ENCODE peak calls at places on chromosomes 7 and 10, in six cellular contexts. B, O, K, P, N and X are unnamed samples.

GRCh38 chr7:42347616-42348015 is 110.6 kb upstream of the GLI3 start:
- DNase-seq in B (no peak), O (no peak), K (no peak), P (no peak), N (no peak), X (no peak)

GRCh38 chr10:18571780-18572179 is 79.6 kb downstream of the NSUN6 start:
- DNase-seq in B (no peak), O (no peak), K (no peak), P (no peak), N (no peak), X (no peak)

GRCh38 chr7:143382791-143383641 is 1.9 kb downstream of the ZYX start:
- DNase-seq in B (no peak), O (no peak), K (no peak), P (no peak), N (no peak), X (peak; percentile 33)

GRCh38 chr10:79379512-79380124 is 32.3 kb downstream of the PPIF start:
- DNase-seq in B (no peak), O (no peak), K (no peak), P (no peak), N (no peak), X (peak; percentile 67)

GRCh38 chr10:6737080-6737641 is 157.1 kb upstream of the PRKCQ start:
- DNase-seq in B (peak; percentile 60), O (no peak), K (no peak), P (peak; percentile 67), N (no peak), X (no peak)

GRCh38 chr7:84049034-84049433 is 145.6 kb downstream of the SEMA3A start:
- DNase-seq in B (no peak), O (no peak), K (no peak), P (no peak), N (no peak), X (no peak)

GRCh38 chr7:47478926-47479791 is 102.8 kb downstream of the TNS3 start:
- DNase-seq in B (no peak), O (no peak), K (no peak), P (no peak), N (no peak), X (no peak)

GRCh38 chr7:137652721-137653120 is 194.1 kb downstream of the DGKI start:
- DNase-seq in B (peak; percentile 59), O (no peak), K (no peak), P (no peak), N (no peak), X (no peak)

GRCh38 chr10:34918896-34919295 is 103.8 kb upstream of the PARD3 start:
- DNase-seq in B (no peak), O (no peak), K (no peak), P (no peak), N (no peak), X (no peak)

GRCh38 chr7:157502701-157503111 is 165.9 kb downstream of the DNAJB6 start:
- DNase-seq in B (no peak), O (no peak), K (peak; percentile 53), P (no peak), N (peak; percentile 20), X (no peak)

GRCh38 chr10:21891439-21891838 is 112.1 kb downstream of the DNAJC1 start:
- DNase-seq in B (no peak), O (no peak), K (no peak), P (no peak), N (no peak), X (no peak)

GRCh38 chr7:154583454-154583853 is 419.5 kb downstream of the PAXIP1 start:
- DNase-seq in B (no peak), O (no peak), K (no peak), P (no peak), N (no peak), X (no peak)

GRCh38 chr10:92657024-92657423 is 32.7 kb upstream of the HHEX start:
- DNase-seq in B (peak; percentile 53), O (no peak), K (no peak), P (no peak), N (no peak), X (no peak)

GRCh38 chr7:82726038-82726800 is 282.6 kb upstream of the CACNA2D1 start:
- DNase-seq in B (peak; percentile 17), O (no peak), K (no peak), P (no peak), N (no peak), X (no peak)

GRCh38 chr10:29861811-29862505 is 197.4 kb downstream of the JCAD start:
- DNase-seq in B (peak; percentile 89), O (no peak), K (no peak), P (no peak), N (no peak), X (no peak)

GRCh38 chr10:115829501-115830215 is 443.3 kb downstream of the GFRA1 start:
- DNase-seq in B (peak; percentile 71), O (no peak), K (no peak), P (no peak), N (no peak), X (no peak)

GRCh38 chr10:9243861-9244515 is 1189.5 kb downstream of the GATA3 start:
- DNase-seq in B (no peak), O (no peak), K (no peak), P (no peak), N (no peak), X (no peak)

GRCh38 chr7:41955475-41956243 is 252.8 kb upstream of the INHBA start:
- DNase-seq in B (peak; percentile 99), O (no peak), K (no peak), P (peak; percentile 91), N (peak; percentile 62), X (peak; percentile 99)

GRCh38 chr7:87312215-87312865 is 33.1 kb upstream of the CROT start:
- DNase-seq in B (peak; percentile 77), O (no peak), K (peak; percentile 57), P (no peak), N (no peak), X (peak; percentile 45)

GRCh38 chr7:36236073-36236472 is 83.0 kb downstream of the EEPD1 start:
- DNase-seq in B (no peak), O (no peak), K (no peak), P (no peak), N (no peak), X (no peak)

GRCh38 chr10:3908183-3908582 is 123.2 kb upstream of the KLF6 start:
- DNase-seq in B (no peak), O (no peak), K (no peak), P (no peak), N (no peak), X (no peak)

GRCh38 chr7:66283003-66283920 is 78.1 kb downstream of the TPST1 start:
- DNase-seq in B (peak; percentile 87), O (no peak), K (no peak), P (no peak), N (no peak), X (no peak)

GRCh38 chr7:144391823-144392255 is 11.7 kb downstream of the NOBOX start:
- DNase-seq in B (peak; percentile 79), O (no peak), K (no peak), P (no peak), N (no peak), X (peak; percentile 26)

GRCh38 chr10:78976825-78977760 is 91.7 kb upstream of the ZMIZ1 start:
- DNase-seq in B (no peak), O (no peak), K (no peak), P (no peak), N (no peak), X (no peak)

GRCh38 chr10:11026761-11027160 is 9.1 kb downstream of the CELF2 start:
- DNase-seq in B (no peak), O (no peak), K (no peak), P (no peak), N (no peak), X (no peak)